ENCODE peak calls at places on chromosomes 3 and 15, in nine cellular contexts. X is lung, J is GM13976, U is HL-60, T is psoas muscle, O is sigmoid colon, H is cardiac muscle cell, P is left ventricle myocardium inferior, I is stomach. Q is an unnamed sample.

GRCh38 chr3:170189396-170190256 is 8.1 kb upstream of the PHC3 start:
- DNase-seq in T (no peak), O (no peak), P (no peak), U (no peak), H (no peak), J (no peak), I (no peak), X (no peak), Q (no peak)

GRCh38 chr15:97995881-97996603 is 35.5 kb downstream of the ARRDC4 start:
- DNase-seq in P (no peak), J (no peak), O (peak), T (no peak), U (no peak), X (no peak), H (peak), I (peak), Q (no peak)

GRCh38 chr15:48096813-48097212 is 24.0 kb upstream of the SLC24A5 start:
- DNase-seq in T (no peak), I (no peak), H (no peak), P (no peak), X (no peak), J (no peak), O (no peak), U (no peak), Q (no peak)

GRCh38 chr15:39270976-39271375 is 309.9 kb upstream of the THBS1 start:
- DNase-seq in J (no peak), P (no peak), U (no peak), H (no peak), I (no peak), X (no peak), T (no peak), O (no peak), Q (no peak)

GRCh38 chr3:170418422-170419300 is at the start of gene CLDN11:
- DNase-seq in U (no peak), H (peak), J (peak), P (peak), T (peak), I (no peak), X (peak), O (peak), Q (peak)

GRCh38 chr15:89494941-89495637 is 1.3 kb downstream of the RHCG start:
- DNase-seq in H (no peak), X (no peak), O (peak), J (peak), I (no peak), P (no peak), T (no peak), U (no peak), Q (peak)

GRCh38 chr15:101243420-101243819 is 8.4 kb downstream of the CHSY1 start:
- DNase-seq in H (no peak), P (no peak), U (no peak), X (no peak), O (no peak), I (no peak), J (no peak), T (no peak), Q (no peak)

GRCh38 chr3:183149915-183150825 is 12.4 kb downstream of the LAMP3 start:
- DNase-seq in H (no peak), X (peak), J (no peak), O (no peak), I (no peak), P (no peak), U (peak), T (no peak), Q (no peak)

GRCh38 chr3:159560214-159561004 is 428.2 kb upstream of the IL12A start:
- DNase-seq in P (no peak), J (no peak), T (no peak), I (no peak), O (no peak), U (no peak), X (no peak), H (no peak), Q (no peak)

GRCh38 chr15:99282129-99282528 is 30.8 kb downstream of the LRRC28 start:
- DNase-seq in J (no peak), U (no peak), X (no peak), T (no peak), P (no peak), O (no peak), I (no peak), H (no peak), Q (no peak)

GRCh38 chr3:30510596-30510995 is 95.8 kb upstream of the TGFBR2 start:
- DNase-seq in U (no peak), H (no peak), J (no peak), P (no peak), X (no peak), O (no peak), T (no peak), I (no peak), Q (no peak)

GRCh38 chr15:75153084-75153483 is 48.6 kb upstream of the C15orf39 start:
- DNase-seq in U (peak), I (no peak), H (peak), T (no peak), X (peak), J (peak), P (no peak), O (no peak), Q (no peak)

GRCh38 chr3:78972617-78973301 is 795.0 kb downstream of the ROBO1 start:
- DNase-seq in U (no peak), P (no peak), I (no peak), X (no peak), T (no peak), O (no peak), J (no peak), H (no peak), Q (no peak)

GRCh38 chr3:39644176-39644575 is 165.2 kb upstream of the MYRIP start:
- DNase-seq in I (no peak), H (no peak), P (no peak), X (no peak), J (no peak), T (no peak), U (no peak), O (no peak), Q (no peak)

GRCh38 chr3:128040660-128041059 is 11.6 kb upstream of the SEC61A1 start:
- DNase-seq in P (no peak), U (no peak), O (no peak), T (no peak), J (no peak), H (no peak), I (no peak), X (no peak), Q (no peak)

GRCh38 chr3:175726228-175726627 is 867.1 kb downstream of the NAALADL2 start:
- DNase-seq in X (no peak), T (no peak), P (no peak), H (no peak), J (no peak), O (no peak), U (no peak), I (no peak), Q (no peak)

GRCh38 chr3:133264920-133265319 is 134.9 kb upstream of the BFSP2 start:
- DNase-seq in H (no peak), O (no peak), U (no peak), J (no peak), T (no peak), X (no peak), P (no peak), I (no peak), Q (no peak)

GRCh38 chr3:170410428-170411029 is 8.1 kb upstream of the CLDN11 start:
- DNase-seq in T (no peak), X (no peak), I (no peak), P (no peak), U (no peak), H (peak), J (peak), O (no peak), Q (no peak)

GRCh38 chr3:73707772-73708171 is 83.0 kb upstream of the PDZRN3 start:
- DNase-seq in I (no peak), U (no peak), O (no peak), X (no peak), J (no peak), P (no peak), T (no peak), H (no peak), Q (no peak)

GRCh38 chr15:59315914-59316428 is 56.7 kb downstream of the MYO1E start:
- DNase-seq in I (no peak), X (peak), J (no peak), U (no peak), O (no peak), P (no peak), T (no peak), H (peak), Q (no peak)

GRCh38 chr15:77030042-77030927 is 35.4 kb downstream of the PSTPIP1 start:
- DNase-seq in O (peak), P (no peak), X (no peak), H (no peak), T (no peak), J (peak), I (peak), U (no peak), Q (peak)

GRCh38 chr3:264394-265156 is 68.0 kb downstream of the CHL1 start:
- DNase-seq in I (no peak), T (no peak), J (no peak), P (no peak), H (no peak), O (no peak), U (no peak), X (no peak), Q (no peak)

DNA sequence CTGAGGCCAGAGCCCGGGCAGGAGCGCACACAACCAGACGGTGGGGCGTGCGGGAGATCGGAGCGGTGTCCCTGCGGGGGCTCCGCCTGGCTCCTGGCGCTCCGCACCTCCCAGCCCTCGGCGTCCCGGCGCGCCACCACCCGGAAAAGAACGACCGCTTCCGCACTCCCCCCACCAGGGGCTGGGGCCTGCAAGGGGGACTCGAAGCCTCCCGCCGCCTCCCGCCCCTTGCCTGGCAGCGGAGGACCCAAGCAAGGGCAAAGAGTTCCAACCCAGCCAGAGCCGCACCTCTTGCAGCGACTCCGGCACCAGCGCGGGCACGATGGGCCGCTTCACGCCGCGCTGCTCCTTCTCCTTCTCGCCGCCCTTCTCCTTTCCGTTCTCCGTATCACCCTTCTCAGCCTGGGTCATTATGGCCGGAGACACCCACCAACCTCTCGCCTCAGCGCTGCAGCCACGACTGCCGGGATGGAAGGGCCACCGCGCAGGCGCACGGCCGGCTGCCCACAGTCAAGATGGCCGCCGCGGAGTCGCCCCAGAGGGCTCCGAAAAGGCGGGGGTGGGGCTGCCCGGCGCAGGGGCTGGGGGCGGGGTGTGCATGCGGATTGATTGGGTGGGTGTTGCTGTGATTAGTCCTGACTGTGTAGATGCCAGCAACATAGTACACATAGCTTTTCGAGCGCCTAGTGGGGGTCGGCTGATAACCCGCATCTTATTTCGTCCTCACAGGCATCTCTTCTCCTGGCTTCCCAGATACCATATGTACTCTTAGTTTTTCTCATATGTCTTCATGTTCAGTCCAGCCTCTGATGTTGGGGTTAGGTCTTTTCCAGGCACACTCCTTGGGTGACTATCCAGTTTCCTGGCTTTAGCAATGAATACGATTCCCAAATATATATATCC is at the start of gene ACTR8:
- DNase-seq in O (peak), I (peak), H (peak), X (peak), P (peak), T (peak), J (peak), U (peak), Q (peak)
- TF ChIP-seq CTCF in O (peak), I (no peak), H (no peak), X (no peak), P (peak), T (peak), J (no peak), U (no peak), Q (no peak)

GRCh38 chr3:23884481-23884880 is 32.3 kb downstream of the NKIRAS1 start:
- DNase-seq in J (no peak), O (no peak), X (no peak), I (no peak), U (no peak), P (no peak), T (no peak), H (no peak), Q (no peak)
- TF ChIP-seq CTCF in J (no peak), O (no peak), X (no peak), I (no peak), U (no peak), P (peak), T (peak), H (peak), Q (no peak)

GRCh38 chr3:98554580-98554979 is 22.8 kb downstream of the GPR15 start:
- DNase-seq in I (no peak), U (no peak), J (no peak), P (no peak), X (no peak), T (no peak), O (no peak), H (no peak), Q (no peak)
- TF ChIP-seq CTCF in I (no peak), U (no peak), J (no peak), P (no peak), X (no peak), T (no peak), O (no peak), H (no peak), Q (no peak)

DNA sequence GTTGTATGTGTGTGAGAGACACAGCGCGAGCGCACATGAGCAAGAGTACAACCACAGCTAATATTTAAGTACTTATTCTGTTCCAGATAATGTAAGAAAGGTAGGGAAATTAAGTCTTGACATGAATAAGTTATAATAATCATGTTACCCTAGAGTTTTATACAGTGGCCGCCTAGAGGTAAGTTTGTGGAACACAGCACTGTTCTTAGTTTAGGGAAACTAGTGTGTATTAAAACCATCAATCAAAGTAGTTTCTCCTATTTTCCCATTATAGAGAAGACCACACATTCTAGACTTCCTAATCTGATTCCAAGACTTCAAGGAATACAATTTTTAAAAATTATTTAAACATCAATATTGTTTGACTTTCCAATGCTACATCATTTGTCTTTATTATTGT is 9.5 kb downstream of the ALDH1A2 start:
- DNase-seq in P (no peak), H (no peak), O (no peak), J (no peak), U (no peak), X (no peak), T (no peak), I (no peak), Q (no peak)
- TF ChIP-seq CTCF in P (peak), H (peak), O (no peak), J (no peak), U (no peak), X (no peak), T (no peak), I (no peak), Q (peak)

DNA sequence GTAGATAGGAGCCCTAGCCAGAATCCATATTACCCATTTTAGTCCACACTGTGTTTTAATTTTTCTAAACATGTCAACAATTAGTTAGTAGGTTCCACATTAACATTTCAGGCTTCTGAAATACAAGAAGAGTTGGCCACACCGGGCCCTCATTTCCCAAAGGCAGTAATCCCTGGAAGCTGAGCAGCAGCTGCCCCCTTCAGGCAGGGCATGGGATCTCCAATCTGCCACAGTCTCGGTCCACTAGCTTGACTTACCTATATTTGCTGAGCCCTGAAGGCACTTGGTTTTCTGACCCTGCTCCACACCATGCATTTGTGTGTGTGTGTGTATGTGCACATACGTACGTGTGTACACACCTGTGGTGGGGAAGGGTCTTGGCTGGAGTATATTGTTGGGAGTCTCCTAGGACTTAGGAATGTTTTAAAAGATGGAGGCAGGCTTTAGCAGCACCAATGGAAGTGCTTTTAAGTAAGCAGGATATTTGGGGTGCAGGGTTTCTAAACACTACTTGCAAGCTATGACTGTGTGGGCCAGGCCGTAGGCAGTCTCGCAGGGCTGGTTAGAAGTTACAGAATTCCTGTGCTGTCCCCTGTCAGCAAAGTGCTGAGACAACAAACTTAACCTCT is 71.2 kb upstream of the SOX14 start:
- DNase-seq in J (peak), I (no peak), O (no peak), H (peak), T (no peak), X (no peak), U (peak), P (no peak), Q (peak)
- TF ChIP-seq CTCF in J (peak), I (no peak), O (no peak), H (no peak), T (no peak), X (no peak), U (peak), P (peak), Q (peak)

GRCh38 chr15:63157891-63158431 is 684 bp upstream of the RPS27L start:
- DNase-seq in I (peak), X (peak), T (peak), U (no peak), P (peak), J (peak), O (peak), H (peak), Q (peak)
- TF ChIP-seq CTCF in I (no peak), X (no peak), T (peak), U (no peak), P (peak), J (no peak), O (no peak), H (peak), Q (no peak)

GRCh38 chr3:7546219-7546618 is 685.3 kb downstream of the GRM7 start:
- DNase-seq in P (no peak), H (peak), X (no peak), T (no peak), U (no peak), I (peak), O (no peak), J (no peak), Q (no peak)
- TF ChIP-seq CTCF in P (peak), H (peak), X (no peak), T (peak), U (no peak), I (peak), O (peak), J (no peak), Q (no peak)

DNA sequence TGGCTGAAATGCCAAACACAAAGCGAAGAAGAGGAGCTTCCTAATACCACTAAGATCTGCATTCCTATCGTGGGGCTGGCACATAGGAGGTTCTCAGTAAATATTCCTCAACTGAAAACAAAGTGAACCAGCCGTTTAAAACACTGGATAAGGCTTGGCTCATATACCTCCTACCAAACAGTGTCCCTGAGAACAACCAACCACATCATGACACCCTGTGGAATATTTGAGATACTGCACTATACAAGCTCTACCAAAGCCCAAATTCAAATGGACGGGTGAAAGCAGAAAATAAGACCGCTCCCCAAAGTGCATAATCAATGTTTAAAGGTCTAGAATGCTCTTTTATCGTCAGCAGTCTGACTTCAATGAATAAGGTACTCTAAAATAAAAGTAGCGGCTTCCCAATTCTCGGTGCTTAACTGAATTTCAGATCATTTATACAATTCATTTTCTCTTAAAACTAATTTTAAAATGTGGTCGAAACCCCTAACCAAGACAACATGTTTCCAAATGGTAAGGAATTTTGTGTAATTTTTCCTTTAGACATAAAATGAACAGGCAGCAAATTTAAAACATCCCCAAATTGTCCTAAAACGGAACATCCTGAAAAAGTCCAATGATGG is 425.8 kb downstream of the ERC2 start:
- DNase-seq in H (peak), U (no peak), T (no peak), J (no peak), X (no peak), P (no peak), O (no peak), I (no peak), Q (peak)
- TF ChIP-seq CTCF in H (peak), U (no peak), T (peak), J (no peak), X (peak), P (peak), O (peak), I (peak), Q (peak)

DNA sequence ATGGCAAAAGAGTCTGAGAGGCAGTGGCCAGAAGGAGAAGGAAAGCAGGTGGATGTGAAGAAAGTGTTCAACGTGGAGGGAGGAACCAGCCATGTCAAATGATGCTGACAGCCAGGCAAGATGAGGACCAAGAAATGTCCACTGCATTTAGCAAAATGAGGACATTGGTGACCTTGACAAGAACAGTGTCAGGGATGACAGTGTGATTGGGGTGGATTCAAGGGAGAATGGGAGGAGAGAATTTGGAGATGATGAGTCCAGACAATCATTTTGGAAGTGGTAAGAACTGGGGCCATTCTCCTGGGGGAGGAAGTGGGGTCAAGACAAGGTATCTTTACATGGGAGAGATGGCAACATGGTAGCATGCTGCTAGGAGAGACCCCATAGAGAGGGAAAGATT is 47.4 kb downstream of the CPN2 start:
- DNase-seq in I (no peak), T (no peak), H (no peak), X (no peak), U (no peak), O (no peak), J (no peak), P (no peak), Q (no peak)
- TF ChIP-seq CTCF in I (no peak), T (no peak), H (no peak), X (no peak), U (no peak), O (no peak), J (no peak), P (no peak), Q (no peak)

Q was measured in nephron progenitor cell.